ENCODE peak calls at places on chromosomes 7 and 10, in eight cellular contexts. Q is stimulated activated CD4-positive, alpha-beta T cell treated with anti-CD3 and anti-CD28 coated beads, Interleukin-1b, Interleukin-23, amount 100 ng/mL, for 24 hours; D is A549; E is osteocyte; U is SJSA1; F is AG20443; M is memory B cell; W is T follicular helper cell. A is an unnamed sample.

GRCh38 chr10:1706711-1707110 is 30.6 kb downstream of the ADARB2 start:
- DNase-seq in F (no peak), W (no peak), U (peak; percentile 14), E (no peak), D (no peak), Q (no peak), M (no peak), A (no peak)

GRCh38 chr10:128553755-128554154 is 427.5 kb upstream of the MKI67 start:
- DNase-seq in W (no peak), E (no peak), D (no peak), Q (no peak), U (no peak), F (no peak), M (no peak), A (no peak)

GRCh38 chr10:13891542-13892431 is 305.0 kb downstream of the PRPF18 start:
- DNase-seq in M (no peak), U (no peak), E (no peak), F (peak; percentile 80), W (no peak), D (no peak), Q (no peak), A (no peak)

GRCh38 chr7:47846117-47846836 is 102.0 kb downstream of the PKD1L1 start:
- DNase-seq in U (no peak), W (no peak), M (no peak), F (peak; percentile 53), Q (no peak), E (peak; percentile 34), D (peak; percentile 52), A (no peak)

GRCh38 chr10:94225589-94225988 is 137.2 kb downstream of the NOC3L start:
- DNase-seq in F (peak; percentile 30), Q (no peak), D (peak; percentile 45), U (no peak), W (no peak), E (no peak), M (no peak), A (no peak)

GRCh38 chr10:42958142-42958868 is 118.6 kb upstream of the RET start:
- DNase-seq in W (no peak), Q (no peak), D (no peak), M (no peak), E (peak; percentile 68), U (no peak), F (peak; percentile 4), A (no peak)

GRCh38 chr7:106964455-106964854 is 80.0 kb upstream of the PRKAR2B start:
- DNase-seq in E (no peak), D (no peak), F (no peak), Q (no peak), W (no peak), U (no peak), M (no peak), A (no peak)

GRCh38 chr10:70913546-70914240 is 25.3 kb upstream of the PCBD1 start:
- DNase-seq in E (no peak), F (no peak), D (no peak), Q (no peak), U (no peak), W (no peak), M (no peak), A (no peak)

GRCh38 chr10:988667-989545 is 672 bp downstream of the GTPBP4 start:
- DNase-seq in D (no peak), E (no peak), F (no peak), Q (peak; percentile 21), U (no peak), W (no peak), M (no peak), A (peak; percentile 24)

GRCh38 chr10:85612833-85613232 is 753.8 kb downstream of the GRID1 start:
- DNase-seq in Q (no peak), D (peak; percentile 7), U (peak; percentile 25), F (no peak), W (no peak), M (no peak), E (peak; percentile 79), A (no peak)

GRCh38 chr7:74290999-74291441 is 1.8 kb downstream of the CLIP2 start:
- DNase-seq in U (no peak), W (no peak), Q (no peak), D (no peak), M (no peak), F (no peak), E (no peak), A (no peak)

GRCh38 chr10:7181416-7181815 is 229.4 kb downstream of the SFMBT2 start:
- DNase-seq in Q (no peak), M (no peak), U (no peak), W (no peak), F (no peak), E (no peak), D (no peak), A (no peak)

GRCh38 chr10:132130286-132131265 is 56.2 kb upstream of the DPYSL4 start:
- DNase-seq in U (no peak), D (no peak), Q (no peak), W (no peak), E (no peak), F (no peak), M (no peak), A (no peak)

GRCh38 chr10:86708068-86708782 is 39.9 kb downstream of the LDB3 start:
- DNase-seq in D (no peak), U (no peak), W (no peak), Q (no peak), E (no peak), M (no peak), F (no peak), A (no peak)

GRCh38 chr10:102449321-102450123 is 1.8 kb downstream of the C10orf95 start:
- DNase-seq in W (peak; percentile 82), F (no peak), M (peak; percentile 68), E (no peak), D (peak; percentile 82), U (no peak), Q (no peak), A (peak; percentile 68)

GRCh38 chr7:13988765-13989137 is 715 bp downstream of the ETV1 start:
- DNase-seq in E (no peak), F (no peak), Q (no peak), U (no peak), D (no peak), M (no peak), W (no peak), A (no peak)

GRCh38 chr7:69814421-69814962 is 216.2 kb downstream of the AUTS2 start:
- DNase-seq in D (no peak), W (no peak), U (no peak), F (peak; percentile 93), Q (no peak), M (no peak), E (no peak), A (no peak)

GRCh38 chr10:88851706-88852105 is at the start of gene ANKRD22:
- DNase-seq in E (no peak), M (no peak), W (no peak), D (peak; percentile 38), Q (no peak), U (no peak), F (peak; percentile 21), A (no peak)

GRCh38 chr10:3220853-3221252 is 48.3 kb upstream of the PITRM1 start:
- DNase-seq in E (no peak), M (no peak), U (peak; percentile 66), Q (no peak), F (peak; percentile 37), W (no peak), D (no peak), A (no peak)

GRCh38 chr10:30897547-30897946 is 134.1 kb downstream of the ZNF438 start:
- DNase-seq in M (no peak), F (no peak), E (no peak), W (no peak), D (no peak), Q (no peak), U (no peak), A (no peak)